ENCODE peak calls at places on chromosome 2, in nine cellular contexts. W is ovary, K is H54, M is transverse colon, T is breast epithelium, H is stomach, U is heart left ventricle, F is HCT116, P is Peyer's patch. V is an unnamed sample.

GRCh38 chr2:117858892-117859531 is 44.5 kb downstream of the DDX18 start:
- DNase-seq in W (no peak), K (no peak), M (no peak), T (no peak), H (no peak), U (no peak), F (no peak), P (no peak), V (no peak)

GRCh38 chr2:144625216-144626010 is 105.5 kb upstream of the ZEB2 start:
- DNase-seq in W (no peak), K (no peak), M (no peak), T (peak; percentile 18), H (no peak), U (no peak), F (no peak), P (no peak), V (no peak)

GRCh38 chr2:70270323-70270722 is 12.4 kb downstream of the PCYOX1 start:
- DNase-seq in W (no peak), K (no peak), M (no peak), T (no peak), H (no peak), U (no peak), F (no peak), P (no peak), V (no peak)

GRCh38 chr2:203934006-203934632 is 2.4 kb upstream of the ICOS start:
- DNase-seq in W (no peak), K (no peak), M (no peak), T (no peak), H (no peak), U (no peak), F (no peak), P (peak; percentile 29), V (no peak)

GRCh38 chr2:186542002-186542401 is 47.9 kb upstream of the ITGAV start:
- DNase-seq in W (no peak), K (no peak), M (no peak), T (no peak), H (no peak), U (no peak), F (no peak), P (no peak), V (no peak)

GRCh38 chr2:20184067-20184938 is 40.6 kb downstream of the SDC1 start:
- DNase-seq in W (no peak), K (peak; percentile 51), M (no peak), T (no peak), H (peak; percentile 57), U (peak; percentile 9), F (no peak), P (no peak), V (no peak)

GRCh38 chr2:109644571-109645275 is 30.6 kb downstream of the SOWAHC start:
- DNase-seq in W (no peak), K (no peak), M (peak; percentile 70), T (peak; percentile 60), H (peak; percentile 50), U (peak; percentile 36), F (no peak), P (no peak), V (no peak)

GRCh38 chr2:179444056-179444455 is 179.4 kb upstream of the SESTD1 start:
- DNase-seq in W (no peak), K (no peak), M (no peak), T (no peak), H (no peak), U (no peak), F (no peak), P (no peak), V (no peak)

GRCh38 chr2:138272524-138273210 is 228.9 kb upstream of the SPOPL start:
- DNase-seq in W (no peak), K (no peak), M (no peak), T (no peak), H (no peak), U (no peak), F (no peak), P (no peak), V (no peak)

GRCh38 chr2:145286716-145287115 is 766.8 kb upstream of the ZEB2 start:
- DNase-seq in W (no peak), K (no peak), M (no peak), T (no peak), H (no peak), U (no peak), F (no peak), P (no peak), V (no peak)

GRCh38 chr2:211086049-211086448 is 529.6 kb downstream of the CPS1 start:
- DNase-seq in W (no peak), K (no peak), M (no peak), T (no peak), H (no peak), U (no peak), F (no peak), P (no peak), V (no peak)

GRCh38 chr2:191270303-191271178 is 25.3 kb downstream of the MYO1B start:
- DNase-seq in W (no peak), K (no peak), M (no peak), T (no peak), H (no peak), U (no peak), F (no peak), P (no peak), V (no peak)

DNA sequence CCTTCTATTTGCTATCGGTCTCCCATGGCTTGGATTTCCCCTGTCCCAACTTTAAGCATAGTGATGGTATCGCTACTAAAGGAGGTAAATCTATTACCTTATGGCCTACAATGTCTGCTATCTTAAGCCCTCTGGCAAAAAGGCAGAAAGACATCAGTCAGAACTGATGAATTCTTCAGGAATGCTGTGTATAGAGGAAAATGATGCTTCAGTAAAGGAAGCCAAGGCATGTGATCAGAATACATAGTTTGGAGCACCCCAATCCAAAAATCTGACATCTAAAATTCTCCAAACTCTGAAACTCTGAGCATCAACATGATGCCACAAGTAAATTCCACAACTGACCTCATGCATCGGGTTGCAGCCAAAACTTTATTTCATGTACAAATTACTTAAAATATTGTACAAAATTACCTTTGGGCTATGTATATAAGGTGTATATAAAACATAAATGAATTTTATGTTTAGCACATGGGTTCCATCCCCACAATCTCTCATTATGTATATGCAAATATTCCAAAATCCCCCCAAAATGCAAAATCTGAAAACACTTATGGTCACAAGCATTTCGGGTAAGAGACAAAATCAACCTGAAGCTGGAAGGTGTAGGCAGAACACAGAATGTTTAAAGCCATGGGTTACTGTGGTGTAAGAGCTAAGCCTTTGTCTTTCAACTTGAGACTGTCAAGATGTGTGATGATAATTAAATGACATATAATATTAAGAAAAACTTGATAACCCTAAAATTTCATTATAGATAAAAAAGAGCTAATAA is 66.2 kb downstream of the CUL3 start:
- DNase-seq in W (no peak), K (no peak), M (no peak), T (no peak), H (no peak), U (no peak), F (no peak), P (no peak), V (no peak)
- TF ChIP-seq POLR2A in W (no peak), K (no peak), M (no peak), T (no peak), H (no peak), U (no peak), F (no peak), P (no peak), V (no peak)

GRCh38 chr2:98487806-98488189 is 43.1 kb downstream of the INPP4A start:
- DNase-seq in W (peak; percentile 26), K (no peak), M (peak; percentile 56), T (no peak), H (no peak), U (no peak), F (peak; percentile 39), P (peak; percentile 59), V (peak; percentile 45)
- TF ChIP-seq POLR2A in W (no peak), K (no peak), M (no peak), T (no peak), H (no peak), U (no peak), F (no peak), P (no peak), V (no peak)

DNA sequence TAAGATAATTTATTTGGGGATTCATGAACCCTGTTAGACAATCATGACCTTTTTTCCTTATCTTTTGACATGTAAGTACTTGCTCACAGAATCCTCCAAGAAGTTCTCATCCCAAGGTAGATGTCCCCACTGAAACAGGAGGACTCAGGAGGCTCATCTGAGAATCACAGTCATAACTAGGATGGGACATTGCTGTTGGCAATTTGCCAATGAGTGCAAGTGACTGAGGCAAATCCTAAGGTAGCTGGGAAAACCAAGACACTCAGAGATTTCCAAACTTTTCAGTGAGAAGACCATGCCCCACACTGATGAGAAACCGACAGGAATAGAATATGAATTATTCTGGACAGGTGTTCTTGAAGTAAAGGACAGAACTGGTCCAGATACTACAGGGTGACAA is 735.0 kb downstream of the TMEM182 start:
- DNase-seq in W (no peak), K (no peak), M (no peak), T (no peak), H (no peak), U (no peak), F (no peak), P (no peak), V (peak; percentile 3)
- TF ChIP-seq POLR2A in W (no peak), K (no peak), M (no peak), T (no peak), H (no peak), U (no peak), F (no peak), P (no peak), V (no peak)

GRCh38 chr2:37561615-37562569 is 109.5 kb downstream of the CDC42EP3 start:
- DNase-seq in W (no peak), K (peak; percentile 39), M (no peak), T (no peak), H (no peak), U (no peak), F (peak; percentile 93), P (no peak), V (peak; percentile 72)
- TF ChIP-seq POLR2A in W (no peak), K (no peak), M (no peak), T (no peak), H (no peak), U (no peak), F (no peak), P (no peak), V (peak; percentile 20)

GRCh38 chr2:85772019-85772745 is 18.4 kb downstream of the ATOH8 start:
- DNase-seq in W (peak; percentile 100), K (peak; percentile 95), M (peak; percentile 91), T (peak; percentile 94), H (peak; percentile 98), U (peak; percentile 99), F (peak; percentile 73), P (peak; percentile 50), V (no peak)
- TF ChIP-seq POLR2A in W (peak; percentile 22), K (no peak), M (no peak), T (no peak), H (no peak), U (peak; percentile 45), F (no peak), P (no peak), V (no peak)